ENCODE peak calls at places on chromosomes 3 and 15, in five cellular contexts. F is DND-41, L is body of pancreas, B is lung, K is fibroblast of villous mesenchyme. C is an unnamed sample.

GRCh38 chr3:148280623-148281242 is 417.0 kb upstream of the AGTR1 start:
- DNase-seq in B (no peak), F (no peak), L (peak; percentile 18), K (peak; percentile 7), C (no peak)

GRCh38 chr3:183698318-183698731 is 728 bp downstream of the YEATS2 start:
- DNase-seq in K (peak; percentile 48), L (no peak), F (no peak), B (no peak), C (peak; percentile 24)

GRCh38 chr3:46981932-46982471 is 2.5 kb downstream of the NBEAL2 start:
- DNase-seq in L (no peak), F (no peak), K (no peak), B (no peak), C (no peak)

GRCh38 chr3:133209871-133210550 is 171.8 kb downstream of the TMEM108 start:
- DNase-seq in B (no peak), F (no peak), L (no peak), K (peak; percentile 66), C (no peak)

GRCh38 chr3:16338999-16339398 is 74.0 kb downstream of the OXNAD1 start:
- DNase-seq in K (peak; percentile 97), F (peak; percentile 59), L (no peak), B (peak; percentile 39), C (peak; percentile 49)

GRCh38 chr3:71551286-71551919 is 32.1 kb downstream of the FOXP1 start:
- DNase-seq in L (no peak), K (peak; percentile 45), B (no peak), F (no peak), C (no peak)

GRCh38 chr3:124653788-124654469 is 76.3 kb upstream of the UMPS start:
- DNase-seq in F (no peak), L (no peak), B (no peak), K (no peak), C (no peak)

GRCh38 chr3:16741103-16741758 is 136.0 kb upstream of the DAZL start:
- DNase-seq in B (no peak), F (no peak), K (peak; percentile 13), L (no peak), C (peak; percentile 47)

GRCh38 chr3:70000563-70001081 is 1.1 kb downstream of the SAMMSON start:
- DNase-seq in B (no peak), L (no peak), F (no peak), K (peak; percentile 36), C (no peak)

GRCh38 chr3:16319307-16319706 is 54.3 kb downstream of the OXNAD1 start:
- DNase-seq in B (no peak), L (no peak), K (no peak), F (peak; percentile 78), C (peak; percentile 97)

GRCh38 chr3:172275586-172275985 is 172.7 kb downstream of the GHSR start:
- DNase-seq in F (no peak), B (no peak), L (no peak), K (no peak), C (no peak)

GRCh38 chr15:43876872-43877271 is 50.1 kb downstream of the WDR76 start:
- DNase-seq in L (no peak), B (no peak), K (no peak), F (no peak), C (no peak)

GRCh38 chr3:95184038-95184437 is 1121.2 kb downstream of the NSUN3 start:
- DNase-seq in B (no peak), L (no peak), K (no peak), F (no peak), C (no peak)

GRCh38 chr3:12993623-12994356 is 79.4 kb downstream of the IQSEC1 start:
- DNase-seq in K (no peak), B (no peak), L (peak; percentile 47), F (no peak), C (no peak)

GRCh38 chr15:65336767-65337435 is 32.4 kb downstream of the RNU5B-1 start:
- DNase-seq in L (no peak), K (no peak), F (no peak), B (no peak), C (no peak)

GRCh38 chr15:34259557-34259956 is 34.7 kb downstream of the EMC4 start:
- DNase-seq in L (no peak), B (no peak), F (no peak), K (no peak), C (no peak)

GRCh38 chr15:69082041-69082502 is 67.6 kb downstream of the NOX5 start:
- DNase-seq in K (peak; percentile 85), F (no peak), B (no peak), L (no peak), C (no peak)

GRCh38 chr15:84924074-84924700 is 39.7 kb downstream of the SLC28A1 start:
- DNase-seq in F (no peak), B (no peak), L (no peak), K (peak; percentile 18), C (no peak)

GRCh38 chr3:123258359-123258758 is 56.6 kb downstream of the SEC22A start:
- DNase-seq in F (no peak), K (no peak), L (no peak), B (no peak), C (no peak)

GRCh38 chr3:45560270-45561020 is 34.1 kb upstream of the LIMD1 start:
- DNase-seq in K (peak; percentile 80), L (no peak), B (no peak), F (no peak), C (no peak)

GRCh38 chr15:43250785-43251184 is 15.9 kb downstream of the TGM5 start:
- DNase-seq in F (no peak), K (no peak), L (no peak), B (no peak), C (no peak)

GRCh38 chr3:157127831-157128767 is 31.8 kb downstream of the CCNL1 start:
- DNase-seq in F (peak; percentile 24), K (peak; percentile 84), B (peak; percentile 56), L (peak; percentile 65), C (peak; percentile 91)

GRCh38 chr15:63505842-63506222 is 1.4 kb downstream of the USP3 start:
- DNase-seq in B (no peak), L (no peak), F (no peak), K (no peak), C (no peak)

GRCh38 chr3:162338514-162338913 is 841.9 kb downstream of the OTOL1 start:
- DNase-seq in B (no peak), L (no peak), F (no peak), K (peak; percentile 28), C (no peak)

GRCh38 chr3:11954312-11954934 is 49.8 kb upstream of the SYN2 start:
- DNase-seq in K (no peak), L (no peak), F (no peak), B (no peak), C (no peak)

GRCh38 chr3:9600597-9600996 is 47.0 kb upstream of the LHFPL4 start:
- DNase-seq in B (peak; percentile 38), K (peak; percentile 21), L (peak; percentile 60), F (no peak), C (peak; percentile 31)

GRCh38 chr15:79644091-79644490 is 212.0 kb downstream of the MINAR1 start:
- DNase-seq in L (no peak), F (no peak), K (peak; percentile 35), B (no peak), C (peak; percentile 73)

GRCh38 chr3:35817212-35817611 is 177.9 kb downstream of the ARPP21 start:
- DNase-seq in B (no peak), L (no peak), K (no peak), F (no peak), C (no peak)

GRCh38 chr3:55483196-55484095 is 3.7 kb downstream of the WNT5A start:
- DNase-seq in L (no peak), F (no peak), B (no peak), K (peak; percentile 33), C (no peak)

GRCh38 chr3:147921044-147921443 is 511.9 kb downstream of the ZIC1 start:
- DNase-seq in L (no peak), K (peak; percentile 22), F (no peak), B (no peak), C (no peak)

GRCh38 chr3:197168606-197169005 is 129.8 kb downstream of the DLG1 start:
- DNase-seq in K (peak; percentile 38), B (no peak), F (no peak), L (no peak), C (no peak)

DNA sequence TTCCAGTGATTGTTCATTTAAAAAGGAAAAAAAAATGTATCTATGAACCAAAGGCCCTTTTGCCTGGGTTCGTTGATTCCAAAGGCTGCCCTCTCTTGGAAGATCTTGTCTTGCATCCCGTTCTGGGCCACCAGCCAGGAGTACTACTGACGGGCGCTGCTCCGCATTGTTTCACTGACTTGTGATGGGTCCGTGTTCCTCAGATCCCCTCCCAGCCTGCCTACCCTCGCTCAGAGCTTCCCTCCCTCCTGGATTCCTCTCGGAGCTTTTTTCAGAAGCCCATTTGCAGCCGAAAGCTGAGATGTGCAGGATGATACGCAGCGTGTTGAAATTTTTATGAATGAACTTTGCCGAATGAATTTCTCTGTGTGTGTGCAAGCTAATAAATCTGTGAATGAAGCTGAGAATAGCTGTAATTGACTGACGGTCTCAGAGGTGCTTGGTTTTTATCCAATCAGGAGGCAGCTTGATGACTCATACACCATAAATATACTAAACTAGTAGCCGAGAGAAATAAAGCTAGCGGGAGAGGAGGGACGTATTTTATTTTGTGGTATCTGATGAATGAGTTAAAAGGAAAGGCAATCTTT is at the start of gene SHC4:
- DNase-seq in B (no peak), K (peak; percentile 83), L (peak; percentile 39), F (no peak), C (peak; percentile 35)
- TF ChIP-seq CTCF in B (no peak), K (peak; percentile 32), L (peak; percentile 6), F (no peak), C (no peak)

GRCh38 chr3:99817047-99817436 is 620 bp upstream of the CMSS1 start:
- DNase-seq in L (no peak), B (no peak), K (no peak), F (no peak), C (peak; percentile 21)

GRCh38 chr3:99818818-99819217 is 1.2 kb downstream of the CMSS1 start:
- DNase-seq in B (no peak), L (no peak), K (no peak), F (no peak), C (no peak)

DNA sequence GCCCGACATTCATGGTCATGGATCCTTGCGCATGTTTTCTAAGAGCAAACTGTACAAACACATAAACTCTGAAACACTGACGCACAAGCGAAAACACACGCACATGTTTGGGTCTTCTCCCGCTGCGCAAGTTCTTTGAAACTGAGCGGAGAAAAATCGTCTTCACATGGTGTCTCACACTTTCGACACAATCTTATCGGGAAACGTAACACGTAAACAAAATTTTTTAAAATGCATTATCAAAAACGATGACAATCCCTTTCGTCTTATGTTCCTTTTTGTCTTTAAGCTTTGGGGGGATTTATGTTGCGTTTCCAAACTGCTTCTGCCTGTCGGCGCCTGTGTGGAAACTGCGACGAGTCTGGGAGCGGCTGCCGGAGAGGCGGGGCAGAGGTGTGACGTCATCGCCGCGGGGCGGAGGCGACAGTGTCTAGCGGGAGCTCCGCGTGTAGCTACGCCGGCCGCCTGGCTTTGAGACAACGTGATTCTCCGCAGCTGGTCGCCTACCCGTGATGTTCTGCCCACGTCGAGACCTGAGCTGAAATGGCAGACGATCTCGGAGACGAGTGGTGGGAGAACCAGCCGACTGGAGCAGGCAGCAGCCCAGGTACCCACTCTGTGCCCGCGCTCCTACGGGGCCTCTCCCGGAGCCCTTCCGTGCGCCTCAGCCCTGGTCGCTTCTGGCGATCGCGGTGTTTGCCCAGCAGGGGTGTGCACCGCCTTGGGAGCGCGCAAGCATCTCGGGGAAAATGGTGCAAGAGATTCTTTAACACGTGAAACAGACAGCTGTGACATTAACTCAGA is at the start of gene CMSS1:
- DNase-seq in K (peak; percentile 93), B (peak; percentile 95), L (peak; percentile 95), F (peak; percentile 86), C (peak; percentile 97)
- TF ChIP-seq CTCF in K (peak; percentile 27), B (no peak), L (peak; percentile 41), F (no peak), C (no peak)

GRCh38 chr3:15269091-15269989 is 63.0 kb downstream of the SH3BP5 start:
- DNase-seq in K (peak; percentile 91), B (peak; percentile 77), L (peak; percentile 46), F (peak; percentile 86), C (peak; percentile 93)
- TF ChIP-seq CTCF in K (no peak), B (no peak), L (no peak), F (no peak), C (no peak)

GRCh38 chr3:194686816-194687637 is 1.3 kb downstream of the FAM43A start:
- DNase-seq in B (peak; percentile 35), L (peak; percentile 11), F (no peak), K (peak; percentile 55), C (peak; percentile 27)
- TF ChIP-seq CTCF in B (no peak), L (no peak), F (no peak), K (no peak), C (no peak)

C was measured in activated CD8-positive, alpha-beta T cell treated with anti-CD3 and anti-CD28 coated beads for 36 hours.